ENCODE peak calls at places on chromosomes 3 and 15, in six cellular contexts. Q, V, E, P, C and A are unnamed samples.

GRCh38 chr3:27628029-27628750 is 93.9 kb downstream of the EOMES start:
- DNase-seq in E (no peak), Q (no peak), V (no peak), P (no peak), C (no peak), A (no peak)

GRCh38 chr3:170868577-170869239 is 1.3 kb downstream of the RPL22L1 start:
- DNase-seq in P (no peak), C (no peak), Q (no peak), E (peak; percentile 39), V (no peak), A (no peak)

GRCh38 chr3:48708481-48708889 is 8.5 kb downstream of the IP6K2 start:
- DNase-seq in Q (no peak), P (no peak), C (no peak), V (no peak), E (no peak), A (no peak)

GRCh38 chr3:64748244-64748894 is 60.6 kb upstream of the ADAMTS9 start:
- DNase-seq in E (no peak), V (no peak), Q (no peak), C (no peak), P (peak; percentile 19), A (no peak)

GRCh38 chr15:60396964-60397771 is 618 bp downstream of the ANXA2 start:
- DNase-seq in C (peak; percentile 53), E (peak; percentile 92), V (no peak), P (no peak), Q (no peak), A (peak; percentile 56)

GRCh38 chr3:124333931-124334640 is 342.2 kb upstream of the ROPN1 start:
- DNase-seq in Q (no peak), V (no peak), E (no peak), C (no peak), P (no peak), A (no peak)

GRCh38 chr15:78308422-78309021 is 9.1 kb upstream of the SKIC8 start:
- DNase-seq in E (peak; percentile 77), P (peak; percentile 57), V (peak; percentile 41), C (no peak), Q (peak; percentile 47), A (peak; percentile 53)

GRCh38 chr15:36053746-36054145 is 507.8 kb upstream of the DPH6 start:
- DNase-seq in P (no peak), Q (no peak), C (no peak), V (no peak), E (no peak), A (no peak)

GRCh38 chr3:38805765-38806386 is 10.1 kb downstream of the SCN10A start:
- DNase-seq in E (peak; percentile 87), C (peak; percentile 4), V (peak; percentile 60), Q (peak; percentile 18), P (peak; percentile 15), A (peak; percentile 8)

GRCh38 chr15:93164409-93164808 is 75.4 kb upstream of the RGMA start:
- DNase-seq in Q (no peak), V (no peak), E (no peak), P (no peak), C (no peak), A (no peak)

GRCh38 chr15:65305144-65305758 is 774 bp downstream of the RNU5B-1 start:
- DNase-seq in V (no peak), E (no peak), P (no peak), Q (no peak), C (no peak), A (no peak)

GRCh38 chr15:88513195-88513594 is 33.3 kb downstream of the DET1 start:
- DNase-seq in E (no peak), C (no peak), V (no peak), Q (no peak), P (no peak), A (no peak)

GRCh38 chr3:153221748-153222162 is 59.7 kb downstream of the RAP2B start:
- DNase-seq in E (peak; percentile 90), V (no peak), P (no peak), C (peak; percentile 31), Q (peak; percentile 24), A (peak; percentile 5)

GRCh38 chr15:62173215-62173614 is 8.1 kb upstream of the C2CD4B start:
- DNase-seq in Q (no peak), E (no peak), C (no peak), V (no peak), P (no peak), A (no peak)

DNA sequence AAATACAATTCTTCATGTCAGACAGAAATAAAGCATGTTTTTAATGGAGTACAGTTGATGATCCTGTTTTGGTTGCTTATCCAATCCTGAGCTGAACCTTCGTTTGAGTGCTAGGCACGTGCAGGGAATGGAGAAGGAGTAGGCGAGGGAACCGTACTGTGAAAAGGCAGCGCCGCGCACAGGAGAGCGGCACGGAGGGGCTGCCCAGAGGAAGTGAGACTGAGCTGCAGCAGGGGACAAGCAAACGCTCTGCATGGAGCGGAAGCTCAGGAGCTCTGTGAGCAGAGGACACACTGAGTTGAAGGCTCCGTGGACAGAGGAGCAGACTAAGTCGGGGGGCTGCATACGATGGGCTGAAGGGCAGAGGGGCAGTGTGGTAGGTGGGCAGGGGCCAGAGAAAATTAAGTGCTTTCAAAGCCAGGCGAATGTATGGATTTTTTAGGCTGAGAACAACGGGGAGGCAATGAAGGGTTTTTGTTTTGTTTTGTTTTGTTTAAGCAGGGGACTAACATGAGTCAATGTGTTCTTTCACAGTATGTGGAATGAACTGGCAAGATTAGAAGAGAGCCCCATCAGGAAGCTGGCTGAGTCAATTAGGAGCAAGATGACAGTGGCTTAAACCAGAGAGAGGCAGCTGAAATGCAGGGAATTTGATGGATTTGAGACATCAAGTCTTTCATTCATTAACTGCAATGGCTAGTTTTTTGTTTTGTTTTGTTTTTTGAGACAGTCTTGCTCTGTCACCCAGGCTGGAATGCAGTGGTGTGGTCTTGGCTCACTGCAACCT is 23.8 kb upstream of the TM2D3 start:
- DNase-seq in E (no peak), Q (no peak), C (no peak), P (no peak), V (no peak), A (peak; percentile 19)
- TF ChIP-seq POLR2AphosphoS5 in E (no peak), Q (no peak), C (no peak), P (no peak), V (no peak), A (peak; percentile 46)

GRCh38 chr3:120404876-120405275 is 45.9 kb downstream of the FSTL1 start:
- DNase-seq in P (no peak), C (no peak), Q (no peak), E (no peak), V (no peak), A (no peak)
- TF ChIP-seq POLR2A in P (no peak), C (no peak), Q (no peak), E (no peak), V (no peak), A (no peak)

GRCh38 chr3:57224856-57225255 is 2.7 kb upstream of the APPL1 start:
- DNase-seq in C (no peak), E (no peak), P (no peak), V (no peak), Q (no peak), A (no peak)
- TF ChIP-seq TAF1 in C (no peak), E (no peak), P (no peak), V (no peak), Q (no peak), A (no peak)

GRCh38 chr3:51620543-51620942 is 50.5 kb upstream of the TEX264 start:
- DNase-seq in P (no peak), E (no peak), V (peak; percentile 25), C (no peak), Q (no peak), A (no peak)
- TF ChIP-seq POLR2AphosphoS5 in P (no peak), E (no peak), V (no peak), C (no peak), Q (no peak), A (no peak)

DNA sequence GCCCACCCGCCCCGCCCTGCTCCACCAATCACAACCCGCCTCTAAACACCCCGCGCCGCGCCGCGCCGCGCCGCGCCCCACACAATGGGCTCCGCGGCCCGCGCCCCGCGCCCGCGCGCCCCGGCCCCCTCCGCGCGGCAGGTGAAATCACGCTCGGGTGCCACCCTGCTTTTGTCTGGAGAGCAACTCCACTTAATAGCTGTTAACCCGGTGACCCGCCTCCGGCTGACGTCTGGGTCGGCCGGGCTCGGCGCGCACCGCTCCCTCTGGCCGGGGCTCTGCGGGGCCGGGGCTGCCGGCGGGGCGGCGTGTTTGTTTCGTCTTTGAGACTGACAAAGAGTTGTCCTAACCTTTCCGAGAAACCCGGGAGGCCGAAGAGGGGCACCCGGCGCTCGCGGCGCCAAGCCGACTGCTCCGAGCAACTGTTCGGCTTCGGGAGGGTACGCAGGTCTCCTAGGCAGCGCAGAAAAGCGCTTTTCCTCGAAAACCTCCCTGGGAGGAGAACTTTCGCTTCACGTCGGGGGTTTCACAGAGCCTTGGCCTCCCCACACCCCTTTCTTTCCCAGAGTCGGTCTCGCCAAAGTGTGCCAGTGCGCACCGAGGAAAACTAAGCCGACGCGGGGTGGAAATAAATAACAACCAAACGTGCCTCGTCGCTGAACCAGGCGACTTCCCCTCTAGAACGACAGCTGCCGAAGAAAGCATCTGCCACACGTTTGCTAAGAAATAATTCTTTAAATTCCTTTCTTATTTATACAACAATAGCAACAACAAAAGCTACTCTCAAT is 518.4 kb downstream of the FOXP1 start:
- DNase-seq in P (no peak), Q (no peak), E (peak; percentile 70), C (no peak), V (peak; percentile 45), A (no peak)
- TF ChIP-seq POLR2A in P (no peak), Q (no peak), E (no peak), C (no peak), V (peak; percentile 28), A (no peak)

DNA sequence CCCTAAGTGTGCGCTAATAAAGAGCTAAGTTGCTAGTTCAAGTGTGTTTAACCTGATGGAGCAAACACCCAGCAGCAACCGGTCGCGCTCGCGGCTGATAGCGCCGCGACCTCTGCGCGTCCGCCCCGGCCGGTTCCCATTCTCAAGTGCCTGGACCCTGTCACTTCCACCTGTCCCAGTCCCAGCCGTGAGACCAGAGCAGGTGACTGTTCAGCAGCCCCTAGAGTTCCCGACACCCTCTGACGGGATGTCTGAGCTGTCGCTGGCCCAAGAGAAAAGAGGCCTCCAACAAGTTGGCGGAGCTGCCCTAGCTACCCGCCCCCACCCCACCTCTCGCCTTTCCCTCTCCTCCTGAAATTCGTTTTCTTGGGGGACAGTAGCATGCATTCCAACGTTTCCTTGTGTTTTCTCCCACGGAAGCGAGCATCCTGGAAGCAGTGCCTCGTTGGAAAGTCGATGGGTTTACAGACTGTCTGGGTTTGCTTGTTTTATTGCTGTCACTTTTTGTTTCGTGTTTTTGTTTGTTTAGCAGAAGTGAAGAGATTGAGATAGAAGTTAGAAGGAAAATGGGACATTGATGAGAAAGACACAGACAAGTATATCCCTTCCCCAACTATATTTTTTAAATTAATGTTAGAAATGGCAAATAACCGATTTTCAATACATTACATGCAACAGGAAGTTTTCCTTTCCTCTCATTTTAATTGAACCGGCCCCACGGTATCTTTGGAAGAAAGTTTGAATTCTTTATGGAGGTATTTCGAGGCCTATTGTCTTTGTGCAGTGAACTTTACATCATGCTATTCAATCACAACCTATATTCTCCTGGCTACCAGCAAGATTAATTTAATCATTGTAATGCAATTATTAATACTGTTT is 3.2 kb upstream of the MECOM start:
- DNase-seq in E (no peak), V (no peak), P (no peak), Q (no peak), C (no peak), A (no peak)
- TF ChIP-seq TAF1 in E (no peak), V (no peak), P (no peak), Q (no peak), C (no peak), A (no peak)

DNA sequence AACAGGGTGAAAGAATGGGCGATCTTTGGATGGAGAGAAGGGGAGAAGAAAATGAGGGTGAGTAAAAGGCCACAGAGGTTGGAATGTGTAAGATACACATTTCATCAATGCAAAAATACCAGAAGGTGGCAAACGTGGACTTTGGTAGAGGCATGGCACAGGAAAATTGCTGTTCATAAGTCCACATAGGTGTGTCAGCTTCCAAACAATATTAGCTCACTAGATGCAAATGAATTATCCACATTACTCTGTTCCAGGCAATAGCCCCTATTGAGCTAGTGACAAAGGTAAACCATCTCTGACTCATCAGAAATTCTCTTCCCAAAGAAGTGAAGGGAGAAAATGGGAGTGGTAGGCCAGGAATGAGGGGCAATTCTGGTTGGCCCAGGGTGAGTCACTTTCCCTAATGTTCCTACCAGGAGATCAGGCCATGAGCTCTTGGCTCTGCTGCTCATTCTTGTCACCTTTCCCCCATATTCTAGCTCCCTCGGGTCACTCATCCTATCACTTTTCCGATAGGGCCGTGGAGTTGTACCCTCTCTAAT is 19.9 kb downstream of the ACKR2 start:
- DNase-seq in P (no peak), V (peak; percentile 95), C (no peak), Q (no peak), E (no peak), A (no peak)
- TF ChIP-seq POLR2AphosphoS5 in P (no peak), V (no peak), C (no peak), Q (no peak), E (no peak), A (no peak)